ENCODE peak calls at places on chromosomes 1 and 21, in four cellular contexts. Q, P, F and H are unnamed samples.

GRCh38 chr1:245837741-245838140 is 669.3 kb downstream of the SMYD3 start:
- DNase-seq in Q (no peak), P (no peak), F (no peak), H (no peak)

GRCh38 chr1:183278736-183279591 is 92.9 kb downstream of the LAMC2 start:
- DNase-seq in Q (no peak), P (no peak), F (no peak), H (no peak)

GRCh38 chr1:33918368-33918767 is 54.5 kb downstream of the HMGB4 start:
- DNase-seq in Q (no peak), P (no peak), F (no peak), H (no peak)

GRCh38 chr1:114010433-114011184 is 31.3 kb downstream of the OLFML3 start:
- DNase-seq in Q (no peak), P (no peak), F (no peak), H (no peak)

GRCh38 chr21:26844258-26845065 is 747 bp downstream of the ADAMTS1 start:
- DNase-seq in Q (no peak), P (no peak), F (no peak), H (peak)

GRCh38 chr1:177001556-177001955 is 163.0 kb downstream of the ASTN1 start:
- DNase-seq in Q (no peak), P (no peak), F (no peak), H (no peak)

GRCh38 chr1:238458924-238459323 is 568.2 kb upstream of the ZP4 start:
- DNase-seq in Q (no peak), P (no peak), F (no peak), H (no peak)

GRCh38 chr1:10561497-10561896 is 86.7 kb downstream of the PEX14 start:
- DNase-seq in Q (no peak), P (no peak), F (no peak), H (no peak)

GRCh38 chr1:89974701-89975470 is 20.0 kb upstream of the ZNF326 start:
- DNase-seq in Q (no peak), P (peak), F (no peak), H (no peak)

GRCh38 chr21:41170442-41170841 is 2.5 kb downstream of the BACE2 start:
- DNase-seq in Q (peak), P (peak), F (no peak), H (peak)

GRCh38 chr1:53341961-53342707 is 14.3 kb upstream of the LRP8 start:
- DNase-seq in Q (no peak), P (no peak), F (no peak), H (no peak)

GRCh38 chr21:31205412-31205811 is 138.6 kb downstream of the TIAM1 start:
- DNase-seq in Q (no peak), P (no peak), F (no peak), H (no peak)

GRCh38 chr1:6591222-6591621 is 11.4 kb downstream of the ZBTB48 start:
- DNase-seq in Q (no peak), P (no peak), F (no peak), H (no peak)

GRCh38 chr1:17502326-17502778 is 37.1 kb upstream of the ARHGEF10L start:
- DNase-seq in Q (peak), P (peak), F (peak), H (peak)

GRCh38 chr1:97758589-97759057 is 162.2 kb downstream of the DPYD start:
- DNase-seq in Q (no peak), P (no peak), F (no peak), H (no peak)

GRCh38 chr1:29646161-29646775 is 409.9 kb downstream of the PTPRU start:
- DNase-seq in Q (no peak), P (no peak), F (no peak), H (no peak)

GRCh38 chr1:162019006-162019405 is 4.7 kb downstream of the OLFML2B start:
- DNase-seq in Q (no peak), P (no peak), F (no peak), H (no peak)

GRCh38 chr1:184214128-184214527 is 162.6 kb downstream of the TSEN15 start:
- DNase-seq in Q (no peak), P (no peak), F (no peak), H (no peak)

GRCh38 chr1:174428033-174428432 is 19.7 kb upstream of the GPR52 start:
- DNase-seq in Q (no peak), P (peak), F (no peak), H (no peak)

GRCh38 chr1:206725053-206725963 is 40.6 kb downstream of the MAPKAPK2 start:
- DNase-seq in Q (peak), P (peak), F (no peak), H (peak)

GRCh38 chr1:225879521-225880209 is 2.5 kb downstream of the TMEM63A start:
- DNase-seq in Q (no peak), P (peak), F (no peak), H (no peak)

GRCh38 chr1:226751687-226752086 is 12.6 kb upstream of the ITPKB start:
- DNase-seq in Q (no peak), P (no peak), F (no peak), H (no peak)

GRCh38 chr1:43706598-43707190 is 642 bp upstream of the ST3GAL3 start:
- DNase-seq in Q (peak), P (peak), F (no peak), H (peak)

GRCh38 chr1:201769072-201769471 is 59.9 kb upstream of the IPO9 start:
- DNase-seq in Q (no peak), P (no peak), F (no peak), H (no peak)

GRCh38 chr1:101262601-101263348 is 26.0 kb downstream of the S1PR1 start:
- DNase-seq in Q (no peak), P (no peak), F (no peak), H (no peak)

GRCh38 chr1:24782689-24783088 is 37.4 kb downstream of the CLIC4 start:
- DNase-seq in Q (no peak), P (no peak), F (no peak), H (no peak)

GRCh38 chr1:106619827-106620134 is 436.7 kb upstream of the PRMT6 start:
- DNase-seq in Q (no peak), P (no peak), F (no peak), H (no peak)

DNA sequence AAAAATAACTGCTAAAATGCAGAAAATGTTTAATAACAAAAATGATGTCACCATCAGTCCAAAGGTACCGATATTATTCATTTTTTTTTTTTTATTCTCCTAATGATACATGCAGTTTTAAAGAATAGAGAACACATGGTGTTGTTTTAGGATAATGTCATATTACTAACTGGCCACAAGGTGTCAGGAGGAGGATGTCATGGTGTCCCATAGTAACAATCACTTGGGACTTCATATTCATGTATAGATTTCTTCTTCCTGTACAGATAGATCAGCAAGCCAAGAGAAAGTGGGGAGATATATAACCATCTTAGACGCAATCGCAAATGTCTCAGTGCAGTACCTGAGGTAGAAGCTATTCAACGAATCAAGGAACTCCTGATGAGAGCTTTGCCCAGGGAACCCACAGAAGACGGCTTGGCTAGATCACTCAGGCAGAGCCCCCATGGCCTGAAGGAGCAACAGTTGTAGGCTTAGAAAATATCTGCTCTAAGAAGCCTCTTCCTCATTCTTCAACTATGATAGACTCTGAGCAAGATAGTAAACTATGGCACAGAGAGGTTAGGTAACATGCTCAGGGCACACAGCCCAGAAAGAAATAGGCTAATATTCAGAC is 12.3 kb downstream of the OR2T11 start:
- DNase-seq in Q (peak), P (peak), F (no peak), H (no peak)
- TF ChIP-seq CTCF in Q (peak), P (peak), F (no peak), H (no peak)

GRCh38 chr1:199784127-199784526 is 243.4 kb upstream of the NR5A2 start:
- DNase-seq in Q (no peak), P (no peak), F (no peak), H (no peak)
- TF ChIP-seq NR2C2 in Q (no peak), P (no peak), F (no peak), H (no peak)

GRCh38 chr1:54342764-54343687 is 63.2 kb downstream of the SSBP3 start:
- DNase-seq in Q (no peak), P (no peak), F (no peak), H (no peak)
- TF ChIP-seq CTCF in Q (no peak), P (no peak), F (no peak), H (no peak)

GRCh38 chr1:117077267-117077666 is 17.1 kb downstream of the TTF2 start:
- DNase-seq in Q (no peak), P (no peak), F (no peak), H (no peak)
- TF ChIP-seq NR2C2 in Q (no peak), P (no peak), F (no peak), H (no peak)

DNA sequence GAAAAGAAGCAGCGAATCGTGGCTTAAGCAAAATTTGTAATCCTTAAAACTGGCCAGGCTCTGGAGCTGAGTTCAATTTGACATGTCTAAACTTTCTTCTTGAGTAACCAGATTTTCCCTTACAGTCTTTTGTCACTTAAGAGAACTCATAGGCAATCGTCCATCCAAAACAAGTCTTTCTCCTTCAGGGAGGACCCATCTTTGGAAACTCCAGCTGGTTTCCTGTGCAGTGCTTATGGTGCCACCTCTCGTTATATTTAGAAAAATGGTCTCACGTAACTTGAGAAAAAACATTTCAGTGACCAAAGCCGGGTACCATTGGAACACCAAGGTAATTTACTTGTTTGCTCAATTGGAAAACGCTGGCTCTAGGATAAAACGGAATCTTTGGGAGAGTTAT is 1.9 kb upstream of the PTTG1IP start:
- DNase-seq in Q (no peak), P (no peak), F (no peak), H (no peak)
- TF ChIP-seq CTCF in Q (peak), P (no peak), F (peak), H (no peak)

GRCh38 chr1:92503926-92504750 is 17.4 kb upstream of the GFI1 start:
- DNase-seq in Q (no peak), P (no peak), F (no peak), H (no peak)
- TF ChIP-seq NR2C2 in Q (no peak), P (no peak), F (no peak), H (no peak)

GRCh38 chr1:229094476-229095311 is 176.2 kb upstream of the RAB4A start:
- DNase-seq in Q (no peak), P (no peak), F (no peak), H (no peak)

GRCh38 chr1:229093258-229093540 is 177.7 kb upstream of the RAB4A start:
- DNase-seq in Q (no peak), P (no peak), F (no peak), H (no peak)

GRCh38 chr1:229091721-229092136 is 179.2 kb upstream of the RAB4A start:
- DNase-seq in Q (no peak), P (no peak), F (no peak), H (no peak)

GRCh38 chr1:229093546-229094336 is 177.2 kb upstream of the RAB4A start:
- DNase-seq in Q (no peak), P (no peak), F (no peak), H (peak)

DNA sequence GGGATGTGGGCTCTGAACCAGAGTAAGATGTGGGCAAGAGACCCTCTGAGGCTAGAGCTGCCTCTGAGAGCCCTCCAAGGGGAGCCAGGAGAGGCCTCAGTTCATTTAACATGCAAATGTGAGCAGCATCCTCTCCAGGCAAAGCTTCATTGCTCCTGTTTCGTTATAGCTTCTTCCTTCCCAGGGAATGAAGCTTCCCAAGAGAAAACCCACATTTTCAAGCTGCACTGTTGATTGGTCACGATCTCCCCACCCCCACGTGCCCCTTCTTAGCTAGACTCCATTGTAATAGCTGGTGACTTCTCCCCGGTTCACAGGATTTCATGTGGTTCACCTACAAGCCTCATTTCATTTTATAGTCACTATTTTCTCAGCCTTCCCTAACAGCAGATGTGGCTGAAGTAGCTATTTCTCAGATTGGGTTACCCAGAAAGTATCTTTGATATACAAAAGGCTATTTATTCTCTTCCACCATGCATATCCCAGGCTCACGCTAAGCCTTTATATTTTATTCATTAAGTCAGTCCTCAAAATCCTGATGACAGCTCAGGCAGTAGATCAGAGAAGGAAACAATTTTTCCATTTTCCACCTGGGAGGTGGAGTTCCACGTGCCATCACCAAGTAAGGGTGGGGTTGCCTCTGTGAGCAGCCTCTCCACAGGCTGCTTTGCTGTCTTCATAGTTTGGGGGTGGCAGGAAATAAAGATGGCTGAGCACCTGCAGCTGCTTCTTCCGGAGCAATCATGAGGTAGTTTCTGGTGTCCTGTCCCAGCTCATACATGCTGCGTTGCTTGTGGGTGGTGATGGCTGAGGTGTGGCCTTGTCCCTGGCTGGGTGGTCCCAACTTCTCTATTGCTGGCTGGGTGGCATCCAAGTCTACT is 178.3 kb upstream of the RAB4A start:
- DNase-seq in Q (no peak), P (no peak), F (no peak), H (no peak)
- TF ChIP-seq CTCF in Q (no peak), P (no peak), F (no peak), H (no peak)

DNA sequence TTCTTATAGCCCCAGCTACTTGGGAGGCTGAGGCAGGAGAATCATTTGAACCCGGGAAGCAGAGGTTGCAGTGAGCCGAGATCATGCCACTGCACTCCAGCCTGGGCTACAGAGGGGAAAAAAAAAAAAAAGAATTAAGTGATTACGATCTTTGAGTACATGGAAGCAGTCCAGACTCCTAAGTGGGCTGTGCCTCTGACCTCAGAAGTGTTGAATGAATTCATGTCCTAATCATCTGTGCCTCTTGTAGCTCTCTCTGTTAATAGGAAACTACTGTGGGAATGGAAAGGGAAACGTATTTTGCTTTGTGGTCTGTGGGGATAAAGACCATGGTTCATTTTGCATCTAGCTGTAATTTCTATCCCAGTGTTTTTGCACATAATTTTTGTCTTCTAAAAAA is 8.4 kb upstream of the IVNS1ABP start:
- DNase-seq in Q (no peak), P (peak), F (no peak), H (no peak)
- TF ChIP-seq NR2C2 in Q (no peak), P (no peak), F (no peak), H (no peak)

GRCh38 chr1:117059678-117060440 is at the start of gene TTF2:
- DNase-seq in Q (peak), P (peak), F (peak), H (peak)
- TF ChIP-seq CTCF in Q (peak), P (peak), F (no peak), H (no peak)

GRCh38 chr1:104780470-104781078 is 1030.9 kb downstream of the AMY1C start:
- DNase-seq in Q (peak), P (peak), F (no peak), H (no peak)
- TF ChIP-seq NR2C2 in Q (no peak), P (no peak), F (no peak), H (no peak)